ENCODE peak calls at places on chromosome 17, in eight cellular contexts. O is mesothelial cell of epicardium, L is epithelial cell of esophagus, Z is adrenal gland, J is PC-3, U is fibroblast of the aortic adventitia, X is fibroblast of mammary gland, A is heart left ventricle. W is an unnamed sample.

GRCh38 chr17:50772251-50772650 is 4.9 kb upstream of the ANKRD40CL start:
- DNase-seq in O (no peak), L (no peak), U (no peak), Z (no peak), X (no peak), J (no peak), A (no peak), W (no peak)

GRCh38 chr17:57471941-57472368 is 215.6 kb downstream of the MSI2 start:
- DNase-seq in X (no peak), J (no peak), Z (no peak), U (no peak), A (no peak), L (no peak), O (no peak), W (no peak)

GRCh38 chr17:46765491-46765890 is 53.0 kb downstream of the WNT3 start:
- DNase-seq in J (no peak), U (no peak), L (no peak), O (no peak), Z (no peak), A (no peak), X (no peak), W (no peak)

GRCh38 chr17:81000631-81001357 is 9.2 kb downstream of the CHMP6 start:
- DNase-seq in L (no peak), X (no peak), J (no peak), Z (peak; percentile 51), O (no peak), A (no peak), U (no peak), W (peak; percentile 37)

GRCh38 chr17:68564415-68565111 is 36.6 kb downstream of the FAM20A start:
- DNase-seq in J (no peak), A (no peak), U (no peak), O (no peak), Z (no peak), L (peak; percentile 95), X (no peak), W (no peak)

GRCh38 chr17:75685508-75685907 is 18.4 kb downstream of the SAP30BP start:
- DNase-seq in U (peak; percentile 32), Z (no peak), J (no peak), L (peak; percentile 66), X (no peak), A (no peak), O (no peak), W (no peak)

GRCh38 chr17:8420041-8420934 is 15.4 kb upstream of the NDEL1 start:
- DNase-seq in X (peak; percentile 82), A (peak; percentile 73), Z (peak; percentile 91), U (peak; percentile 80), O (no peak), L (no peak), J (peak; percentile 16), W (peak; percentile 58)

GRCh38 chr17:76437467-76438402 is 15.2 kb downstream of the UBE2O start:
- DNase-seq in A (no peak), U (no peak), J (no peak), Z (no peak), O (no peak), L (peak; percentile 24), X (no peak), W (no peak)

GRCh38 chr17:30296499-30297038 is 4.8 kb upstream of the BLMH start:
- DNase-seq in J (no peak), X (no peak), Z (no peak), O (no peak), A (no peak), U (no peak), L (no peak), W (peak; percentile 48)

GRCh38 chr17:56896217-56896967 is 17.5 kb downstream of the TRIM25 start:
- DNase-seq in X (no peak), J (no peak), Z (no peak), O (no peak), U (no peak), L (no peak), A (no peak), W (no peak)

GRCh38 chr17:60159479-60159866 is 9.7 kb downstream of the CA4 start:
- DNase-seq in X (no peak), U (no peak), L (no peak), O (no peak), Z (no peak), A (no peak), J (no peak), W (no peak)

GRCh38 chr17:57130708-57131461 is 45.8 kb downstream of the AKAP1 start:
- DNase-seq in U (peak; percentile 82), Z (peak; percentile 82), X (peak; percentile 72), O (peak; percentile 72), L (peak; percentile 80), J (peak; percentile 96), A (peak; percentile 82), W (peak; percentile 71)

GRCh38 chr17:47663997-47664941 is 14.6 kb downstream of the KPNB1 start:
- DNase-seq in A (peak; percentile 27), U (peak; percentile 71), J (peak; percentile 85), X (peak; percentile 68), L (peak; percentile 68), O (no peak), Z (peak; percentile 57), W (no peak)

GRCh38 chr17:44523672-44523972 is 20.4 kb upstream of the GPATCH8 start:
- DNase-seq in J (no peak), U (no peak), O (no peak), X (no peak), A (no peak), L (no peak), Z (no peak), W (no peak)

GRCh38 chr17:44527102-44527501 is 23.9 kb upstream of the GPATCH8 start:
- DNase-seq in L (no peak), U (no peak), Z (no peak), A (no peak), J (no peak), X (no peak), O (no peak), W (no peak)

GRCh38 chr17:44527954-44528353 is 24.7 kb upstream of the GPATCH8 start:
- DNase-seq in J (no peak), X (no peak), U (no peak), Z (no peak), A (no peak), O (no peak), L (no peak), W (no peak)

GRCh38 chr17:44518032-44518431 is 14.8 kb upstream of the GPATCH8 start:
- DNase-seq in X (peak; percentile 59), U (peak; percentile 44), A (no peak), Z (no peak), L (peak; percentile 34), J (no peak), O (no peak), W (no peak)

DNA sequence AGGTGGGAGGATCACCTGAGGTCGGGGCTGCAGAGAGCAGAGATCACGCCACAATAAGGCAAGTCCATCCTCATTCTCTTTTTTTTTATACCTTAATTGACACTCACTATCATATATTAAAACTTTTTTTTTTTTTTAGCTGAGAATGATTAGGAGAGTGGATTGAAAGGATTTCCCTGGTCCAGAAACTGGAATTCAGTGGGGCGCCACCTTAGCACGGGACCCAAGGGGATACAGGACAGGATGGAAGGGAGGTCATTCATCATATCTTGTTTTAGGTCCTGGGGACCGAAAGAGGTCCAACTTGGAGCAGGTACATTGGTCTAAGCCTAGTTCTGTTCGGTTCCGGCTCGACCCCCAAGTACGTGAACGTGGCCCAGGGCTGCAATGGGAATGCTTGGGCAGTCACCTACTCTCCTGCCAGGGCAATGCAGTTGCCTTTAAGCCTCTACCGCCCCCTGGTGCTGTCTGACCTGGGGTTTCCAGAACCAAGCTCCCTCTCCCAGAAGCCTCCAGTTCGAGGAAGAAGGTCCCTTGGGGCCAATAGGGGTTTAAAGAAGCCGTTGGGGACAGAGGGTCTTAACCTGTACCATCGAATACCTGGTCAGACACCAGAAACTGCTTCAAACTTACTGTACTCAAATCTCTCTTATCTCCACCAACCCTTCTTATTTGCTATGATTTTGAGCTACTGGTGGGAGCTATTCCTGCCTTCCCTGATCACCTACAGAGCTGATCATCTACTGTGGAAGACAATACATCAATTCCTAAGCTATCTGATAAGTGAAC is 19.9 kb upstream of the GPATCH8 start:
- DNase-seq in X (peak; percentile 70), J (peak; percentile 83), U (peak; percentile 73), Z (peak; percentile 64), L (peak; percentile 73), O (no peak), A (peak; percentile 54), W (no peak)
- TF ChIP-seq CTCF in X (peak; percentile 77), J (peak; percentile 83), U (peak; percentile 75), Z (peak; percentile 59), L (peak; percentile 76), O (no peak), A (peak; percentile 49), W (peak; percentile 64)

DNA sequence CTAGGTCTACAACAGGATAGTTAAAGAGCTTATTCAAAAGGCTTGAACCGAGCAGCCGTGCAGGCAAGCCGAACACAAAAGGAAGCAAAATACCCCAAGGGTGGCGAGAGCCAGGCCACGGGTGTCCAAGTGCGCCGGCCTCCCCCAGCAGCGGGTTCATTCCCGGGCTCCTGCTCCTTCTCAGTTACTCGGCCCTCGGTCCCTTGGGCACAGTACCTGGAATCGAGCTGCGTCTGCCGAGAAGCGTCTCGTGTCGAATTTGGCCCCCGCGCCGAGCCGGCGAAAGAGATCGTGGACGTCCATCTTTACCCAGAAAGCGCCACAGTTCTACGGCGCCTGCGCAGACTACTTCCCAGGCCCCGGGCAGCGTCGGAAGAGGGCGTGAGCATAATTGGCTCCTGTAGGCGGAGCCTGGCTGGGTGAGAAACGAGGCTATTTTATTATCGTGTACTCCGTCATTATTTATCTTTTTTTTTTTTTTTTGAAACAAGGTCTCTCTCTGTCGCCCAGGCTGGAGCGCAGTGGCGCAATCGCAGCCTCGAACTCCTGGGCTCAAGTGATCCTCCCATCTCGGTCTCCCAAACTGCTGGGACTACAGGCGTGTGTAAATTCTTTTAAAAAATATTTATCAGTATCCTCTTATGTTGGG is at the start of gene DDX52:
- DNase-seq in A (peak; percentile 90), J (peak; percentile 85), U (peak; percentile 88), O (peak; percentile 81), L (peak; percentile 93), X (peak; percentile 85), Z (peak; percentile 95), W (peak; percentile 86)
- TF ChIP-seq CTCF in A (peak; percentile 37), J (no peak), U (no peak), O (no peak), L (peak; percentile 6), X (no peak), Z (no peak), W (no peak)

GRCh38 chr17:41417576-41418015 is 6.8 kb downstream of the KRT37 start:
- DNase-seq in L (peak; percentile 88), Z (no peak), X (no peak), U (no peak), O (no peak), A (no peak), J (peak; percentile 84), W (no peak)
- TF ChIP-seq CTCF in L (peak; percentile 49), Z (no peak), X (peak; percentile 33), U (peak; percentile 11), O (peak; percentile 38), A (peak; percentile 7), J (peak; percentile 73), W (peak; percentile 63)

GRCh38 chr17:71460943-71461342 is 659.9 kb upstream of the SOX9 start:
- DNase-seq in A (no peak), O (no peak), Z (no peak), X (peak; percentile 45), U (peak; percentile 26), J (peak; percentile 74), L (peak; percentile 49), W (no peak)
- TF ChIP-seq CTCF in A (peak; percentile 42), O (no peak), Z (peak; percentile 35), X (peak; percentile 52), U (peak; percentile 32), J (peak; percentile 89), L (peak; percentile 51), W (peak; percentile 16)

DNA sequence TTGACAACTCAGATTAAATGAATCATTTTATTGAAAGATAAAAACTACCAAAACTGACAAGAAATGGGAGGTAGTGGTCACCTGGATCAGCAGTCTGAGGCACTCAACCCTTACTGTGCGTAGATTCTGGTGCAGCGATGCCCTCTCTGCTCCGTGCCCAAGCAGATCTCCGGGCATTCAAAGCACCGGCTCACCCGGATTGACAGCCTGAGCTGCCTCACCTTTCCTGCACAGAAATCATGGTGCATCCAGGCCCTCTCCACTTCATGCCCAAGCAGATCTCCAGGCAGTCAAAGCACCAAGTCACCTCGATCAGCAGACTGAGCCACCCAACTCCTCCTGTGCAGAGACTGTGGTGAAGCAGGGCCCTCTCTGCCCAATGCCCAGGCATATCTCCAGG is 196.8 kb downstream of the CA10 start:
- DNase-seq in O (no peak), U (no peak), Z (no peak), A (no peak), L (no peak), J (no peak), X (no peak), W (no peak)
- TF ChIP-seq CTCF in O (no peak), U (no peak), Z (no peak), A (no peak), L (no peak), J (no peak), X (no peak), W (no peak)